ENCODE peak calls at places on chromosomes 11 and 22, in six cellular contexts. P is HCT116, D is transverse colon, K is spleen, U is SK-N-SH, W is HepG2. Y is an unnamed sample.

GRCh38 chr11:61273151-61274078 is 21.7 kb downstream of the VWCE start:
- DNase-seq in P (no peak), W (no peak), K (no peak), D (peak; percentile 40), U (no peak), Y (no peak)

GRCh38 chr11:111360150-111361043 is 18.7 kb downstream of the POU2AF1 start:
- DNase-seq in W (peak; percentile 99), U (no peak), D (peak; percentile 81), K (no peak), P (no peak), Y (no peak)

GRCh38 chr11:18245396-18245795 is 3.1 kb downstream of the SAA2 start:
- DNase-seq in U (no peak), D (no peak), P (no peak), K (no peak), W (no peak), Y (no peak)

GRCh38 chr11:2789791-2790580 is 90.2 kb upstream of the KCNQ1OT1 start:
- DNase-seq in W (no peak), P (no peak), D (peak; percentile 4), K (no peak), U (no peak), Y (peak; percentile 54)

GRCh38 chr11:83292709-83293435 is 6.7 kb upstream of the CCDC90B start:
- DNase-seq in P (peak; percentile 39), K (no peak), W (peak; percentile 57), D (no peak), U (peak; percentile 40), Y (no peak)

GRCh38 chr11:44556735-44557409 is 8.6 kb upstream of the CD82 start:
- DNase-seq in P (peak; percentile 54), K (peak; percentile 88), W (peak; percentile 41), D (peak; percentile 65), U (no peak), Y (no peak)

GRCh38 chr22:18929459-18929858 is 6.6 kb downstream of the PRODH start:
- DNase-seq in P (no peak), W (no peak), D (no peak), K (no peak), U (no peak), Y (no peak)

GRCh38 chr22:43090130-43090789 is 1.1 kb upstream of the TTLL1 start:
- DNase-seq in U (peak; percentile 53), P (peak; percentile 90), D (peak; percentile 47), K (no peak), W (peak; percentile 88), Y (no peak)

GRCh38 chr22:28768701-28769393 is 3.6 kb upstream of the CCDC117 start:
- DNase-seq in K (no peak), W (peak; percentile 25), P (no peak), U (no peak), D (no peak), Y (no peak)

GRCh38 chr11:13386567-13386966 is 76.5 kb downstream of the BTBD10 start:
- DNase-seq in P (no peak), W (peak; percentile 43), K (no peak), D (peak; percentile 65), U (no peak), Y (no peak)

GRCh38 chr11:848988-849824 is 6.6 kb downstream of the TSPAN4 start:
- DNase-seq in K (no peak), D (no peak), W (no peak), P (no peak), U (peak; percentile 98), Y (no peak)

GRCh38 chr11:90840071-90840470 is 617.2 kb upstream of the CHORDC1 start:
- DNase-seq in P (no peak), K (no peak), D (no peak), W (no peak), U (no peak), Y (no peak)

GRCh38 chr11:65314501-65315203 is at the start of gene CDC42EP2:
- DNase-seq in K (peak; percentile 94), W (peak; percentile 74), U (peak; percentile 97), D (peak; percentile 92), P (peak; percentile 44), Y (peak; percentile 91)

DNA sequence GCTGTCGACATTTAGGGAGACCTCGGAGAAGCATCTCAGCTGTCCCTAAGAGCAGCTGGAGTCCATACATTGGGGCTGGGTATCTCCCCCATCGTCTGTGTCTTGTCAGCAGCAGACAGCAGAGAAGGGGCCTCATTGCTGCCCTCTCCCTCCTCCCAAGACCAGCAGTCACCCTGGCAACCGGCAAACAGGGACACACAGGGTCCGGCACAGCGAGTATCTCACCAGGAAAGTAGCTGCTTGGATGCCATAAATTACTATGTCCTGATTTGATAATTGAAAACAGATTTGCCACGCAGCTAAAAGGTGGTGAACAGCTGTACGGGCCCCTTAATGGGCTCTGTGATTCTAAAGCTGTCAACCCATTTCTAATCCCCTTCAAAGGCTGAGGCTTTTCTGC is 84.5 kb downstream of the CD44 start:
- DNase-seq in P (no peak), K (no peak), U (peak; percentile 81), D (no peak), W (no peak), Y (no peak)
- TF ChIP-seq POLR2AphosphoS5 in P (no peak), K (peak; percentile 25), U (no peak), D (no peak), W (no peak), Y (no peak)

DNA sequence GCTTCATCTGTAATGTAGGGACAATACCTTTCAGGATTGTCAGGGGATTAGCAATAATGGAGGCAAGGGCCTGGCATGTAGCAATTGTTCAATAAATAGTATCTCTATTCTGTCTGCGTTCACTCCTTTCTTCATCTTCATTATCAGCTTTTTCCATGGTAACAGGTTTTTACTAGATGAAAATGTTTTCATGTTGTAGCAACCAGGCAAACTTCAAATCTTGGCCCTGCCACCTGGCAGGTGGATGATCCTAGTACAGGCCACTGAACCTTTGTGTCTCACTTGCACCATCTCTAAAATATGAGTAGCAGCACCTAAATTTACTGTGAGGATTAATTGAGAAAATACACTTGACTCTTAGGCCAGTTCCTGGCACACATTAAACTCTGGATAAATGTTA is 83.4 kb downstream of the SWAP70 start:
- DNase-seq in U (no peak), P (no peak), K (no peak), D (no peak), W (no peak), Y (no peak)
- H3K4me1 ChIP-seq in U (peaks cover 2% of the 10 kb centered on the region), P (peaks cover 3% of the 10 kb centered on the region), K (peaks cover 71% of the 10 kb centered on the region), D (peaks cover 9% of the 10 kb centered on the region), W (peaks cover 4% of the 10 kb centered on the region), Y (peaks cover 13% of the 10 kb centered on the region)

DNA sequence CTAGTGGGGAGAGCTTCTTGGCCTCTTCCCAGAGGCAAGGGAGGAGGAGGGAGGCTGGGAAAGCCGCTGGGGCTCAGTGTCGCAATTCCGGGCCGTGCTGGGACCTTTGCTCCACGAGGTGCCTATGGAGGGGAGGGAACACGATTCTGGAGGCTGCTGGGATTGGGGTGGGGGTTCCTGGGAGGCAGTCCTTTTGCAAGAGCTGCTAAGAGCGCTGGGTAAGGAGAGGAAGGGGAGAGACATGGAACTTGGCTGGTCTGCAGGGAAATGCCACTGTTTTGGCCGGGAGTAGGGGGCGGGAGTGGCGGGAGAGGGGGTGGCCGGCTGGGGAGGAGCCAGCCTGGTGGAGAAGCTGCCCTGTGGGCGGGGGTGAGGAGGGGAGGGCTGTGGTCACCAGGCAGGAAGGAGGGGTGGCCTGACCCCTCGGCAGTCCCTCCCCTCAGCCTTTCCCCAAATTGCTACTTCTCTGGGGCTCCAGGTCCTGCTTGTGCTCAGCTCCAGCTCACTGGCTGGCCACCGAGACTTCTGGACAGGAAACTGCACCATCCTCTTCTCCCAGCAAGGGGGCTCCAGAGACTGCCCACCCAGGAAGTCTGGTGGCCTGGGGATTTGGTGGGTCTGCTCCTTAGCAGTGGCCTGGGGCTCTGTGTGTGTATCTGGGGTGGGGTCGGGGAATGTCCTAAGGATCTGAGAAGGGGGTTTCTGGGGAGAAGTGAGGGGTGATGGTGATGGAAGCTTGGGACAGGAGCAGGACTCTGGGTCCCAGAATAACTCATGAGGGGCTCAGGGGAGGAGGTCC is at the start of gene NR1H3:
- DNase-seq in W (peak; percentile 77), D (peak; percentile 82), K (peak; percentile 85), U (peak; percentile 79), P (no peak), Y (peak; percentile 91)
- TF ChIP-seq POLR2AphosphoS5 in W (peak; percentile 81), D (peak; percentile 54), K (peak; percentile 67), U (no peak), P (no peak), Y (no peak)

DNA sequence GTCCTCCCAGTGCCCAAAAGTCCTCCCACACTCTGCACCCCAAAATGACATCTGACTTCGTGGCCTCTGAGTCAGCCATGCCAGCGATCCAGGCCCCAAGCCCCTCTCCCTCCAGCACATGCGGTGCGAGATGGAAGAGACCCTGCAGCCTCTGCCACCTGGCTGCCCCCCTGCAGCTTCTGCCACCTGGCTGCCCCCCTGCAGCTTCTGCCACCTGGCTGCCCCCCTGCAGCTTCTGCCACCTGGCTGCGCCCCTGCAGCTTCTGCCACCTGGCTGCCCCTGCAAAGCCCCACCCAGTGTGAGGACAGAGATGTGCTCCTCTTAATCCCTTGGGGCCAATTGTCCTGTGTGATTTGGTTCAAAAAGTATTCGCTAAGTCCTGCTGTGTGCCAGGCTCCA is 68.0 kb downstream of the WNT7B start:
- DNase-seq in P (no peak), U (no peak), D (no peak), W (no peak), K (no peak), Y (no peak)
- H3K4me1 ChIP-seq in P (peaks cover 11% of the 10 kb centered on the region), U (no peaks in the 10 kb centered on the region), D (peaks cover under 1% of the 10 kb centered on the region), W (peaks cover 7% of the 10 kb centered on the region), K (peaks cover under 1% of the 10 kb centered on the region), Y (peaks cover 30% of the 10 kb centered on the region)

GRCh38 chr11:68581439-68581838 is 102.9 kb upstream of the GAL start:
- DNase-seq in P (no peak), K (no peak), W (no peak), D (no peak), U (no peak), Y (no peak)
- TF ChIP-seq POLR2AphosphoS5 in P (no peak), K (no peak), W (no peak), D (no peak), U (no peak), Y (no peak)

DNA sequence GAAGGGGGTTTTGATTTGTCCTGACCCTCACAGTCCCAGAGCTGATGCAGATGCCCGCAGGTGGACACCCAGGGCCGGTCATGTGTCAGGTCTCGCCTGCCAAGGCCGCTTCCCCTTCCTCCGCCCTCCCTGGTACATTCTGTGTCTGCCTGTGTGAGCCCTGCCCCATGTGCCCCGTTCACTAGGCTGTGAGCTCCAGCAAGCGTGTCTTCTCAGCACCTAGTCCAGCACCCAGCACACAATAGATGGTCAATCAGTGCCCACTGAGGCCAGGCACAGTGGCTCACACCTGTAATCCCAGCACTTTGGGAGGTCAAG is 29.9 kb upstream of the PPARA start:
- DNase-seq in K (no peak), U (no peak), P (no peak), W (no peak), D (no peak), Y (no peak)
- H3K4me1 ChIP-seq in K (peaks cover 66% of the 10 kb centered on the region), U (no peaks in the 10 kb centered on the region), P (peaks cover 4% of the 10 kb centered on the region), W (peaks cover 39% of the 10 kb centered on the region), D (peaks cover 23% of the 10 kb centered on the region), Y (peaks cover 41% of the 10 kb centered on the region)

Y was measured in suprapubic skin.